ENCODE peak calls at places on chromosomes 5 and 9, in seven cellular contexts. One of them, this sample, is unnamed.

GRCh38 chr9:133023117-133023890 is 7.5 kb upstream of the GTF3C5 start:
- DNase-seq in midbrain: no peak
- DNase-seq in HTR-8/SVneo: no peak
- DNase-seq in stimulated activated CD4-positive, alpha-beta T cell treated with anti-CD3 and anti-CD28 coated beads, Interleukin-15, amount 100 ng/mL, for 1 hour: no peak
- DNase-seq in NCI-H2029 treated with DMSO at 0.1 percent for 48 hours: no peak
- DNase-seq in AG04450: no peak
- DNase-seq in IMR-90: no peak
- DNase-seq in this sample: no peak

GRCh38 chr5:169299651-169300467 is 1.1 kb downstream of the SLIT3 start:
- DNase-seq in AG04450: no peak
- DNase-seq in stimulated activated CD4-positive, alpha-beta T cell treated with anti-CD3 and anti-CD28 coated beads, Interleukin-15, amount 100 ng/mL, for 1 hour: no peak
- DNase-seq in midbrain: no peak
- DNase-seq in NCI-H2029 treated with DMSO at 0.1 percent for 48 hours: no peak
- DNase-seq in HTR-8/SVneo: no peak
- DNase-seq in IMR-90: no peak
- DNase-seq in this sample: no peak

GRCh38 chr5:149779071-149779470 is 49.0 kb downstream of the PPARGC1B start:
- DNase-seq in HTR-8/SVneo: no peak
- DNase-seq in stimulated activated CD4-positive, alpha-beta T cell treated with anti-CD3 and anti-CD28 coated beads, Interleukin-15, amount 100 ng/mL, for 1 hour: no peak
- DNase-seq in AG04450: no peak
- DNase-seq in midbrain: no peak
- DNase-seq in NCI-H2029 treated with DMSO at 0.1 percent for 48 hours: no peak
- DNase-seq in IMR-90: no peak
- DNase-seq in this sample: no peak

GRCh38 chr5:35151151-35151920 is 79.0 kb downstream of the PRLR start:
- DNase-seq in HTR-8/SVneo: no peak
- DNase-seq in stimulated activated CD4-positive, alpha-beta T cell treated with anti-CD3 and anti-CD28 coated beads, Interleukin-15, amount 100 ng/mL, for 1 hour: no peak
- DNase-seq in NCI-H2029 treated with DMSO at 0.1 percent for 48 hours: no peak
- DNase-seq in IMR-90: peak; percentile 9
- DNase-seq in AG04450: no peak
- DNase-seq in midbrain: no peak
- DNase-seq in this sample: no peak

GRCh38 chr5:109316631-109317030 is 93.1 kb downstream of the PJA2 start:
- DNase-seq in stimulated activated CD4-positive, alpha-beta T cell treated with anti-CD3 and anti-CD28 coated beads, Interleukin-15, amount 100 ng/mL, for 1 hour: no peak
- DNase-seq in IMR-90: peak; percentile 61
- DNase-seq in midbrain: no peak
- DNase-seq in NCI-H2029 treated with DMSO at 0.1 percent for 48 hours: no peak
- DNase-seq in AG04450: no peak
- DNase-seq in HTR-8/SVneo: no peak
- DNase-seq in this sample: peak; percentile 33

GRCh38 chr9:15512889-15513288 is 2.1 kb upstream of the PSIP1 start:
- DNase-seq in AG04450: no peak
- DNase-seq in HTR-8/SVneo: no peak
- DNase-seq in midbrain: no peak
- DNase-seq in NCI-H2029 treated with DMSO at 0.1 percent for 48 hours: no peak
- DNase-seq in IMR-90: no peak
- DNase-seq in stimulated activated CD4-positive, alpha-beta T cell treated with anti-CD3 and anti-CD28 coated beads, Interleukin-15, amount 100 ng/mL, for 1 hour: no peak
- DNase-seq in this sample: no peak

GRCh38 chr9:86721843-86722705 is 225.2 kb downstream of the GAS1 start:
- DNase-seq in midbrain: no peak
- DNase-seq in HTR-8/SVneo: peak; percentile 26
- DNase-seq in stimulated activated CD4-positive, alpha-beta T cell treated with anti-CD3 and anti-CD28 coated beads, Interleukin-15, amount 100 ng/mL, for 1 hour: no peak
- DNase-seq in IMR-90: peak; percentile 93
- DNase-seq in AG04450: peak; percentile 74
- DNase-seq in NCI-H2029 treated with DMSO at 0.1 percent for 48 hours: no peak
- DNase-seq in this sample: peak; percentile 87

GRCh38 chr9:92964981-92965758 is 17.8 kb downstream of the FGD3 start:
- DNase-seq in IMR-90: no peak
- DNase-seq in AG04450: no peak
- DNase-seq in HTR-8/SVneo: no peak
- DNase-seq in midbrain: no peak
- DNase-seq in NCI-H2029 treated with DMSO at 0.1 percent for 48 hours: no peak
- DNase-seq in stimulated activated CD4-positive, alpha-beta T cell treated with anti-CD3 and anti-CD28 coated beads, Interleukin-15, amount 100 ng/mL, for 1 hour: no peak
- DNase-seq in this sample: no peak

GRCh38 chr9:127437497-127438264 is 13.5 kb downstream of the ZNF79 start:
- DNase-seq in stimulated activated CD4-positive, alpha-beta T cell treated with anti-CD3 and anti-CD28 coated beads, Interleukin-15, amount 100 ng/mL, for 1 hour: no peak
- DNase-seq in NCI-H2029 treated with DMSO at 0.1 percent for 48 hours: no peak
- DNase-seq in IMR-90: no peak
- DNase-seq in AG04450: no peak
- DNase-seq in midbrain: no peak
- DNase-seq in HTR-8/SVneo: no peak
- DNase-seq in this sample: no peak

This sample was measured in astrocyte of the spinal cord.